ENCODE peak calls at places on chromosomes 7 and 10, in six cellular contexts. One of them, this sample, is unnamed.

GRCh38 chr10:6299234-6299633 is 96.5 kb downstream of the PFKFB3 start:
- DNase-seq in substantia nigra: no peak
- DNase-seq in activated T-cell treated with anti-CD3 and anti-CD28 coated beads, Interleukin-2, amount 50 U/mL, for 24 hours: no peak
- DNase-seq in iris pigment epithelial cell: peak; percentile 6
- DNase-seq in ovary: no peak
- DNase-seq in lower lobe of right lung: no peak
- DNase-seq in this sample: no peak

GRCh38 chr7:151016505-151016904 is 7.8 kb downstream of the ATG9B start:
- DNase-seq in substantia nigra: no peak
- DNase-seq in lower lobe of right lung: no peak
- DNase-seq in ovary: no peak
- DNase-seq in iris pigment epithelial cell: no peak
- DNase-seq in activated T-cell treated with anti-CD3 and anti-CD28 coated beads, Interleukin-2, amount 50 U/mL, for 24 hours: no peak
- DNase-seq in this sample: no peak

GRCh38 chr7:132579260-132579899 is 3.1 kb upstream of the PLXNA4 start:
- DNase-seq in substantia nigra: no peak
- DNase-seq in ovary: no peak
- DNase-seq in iris pigment epithelial cell: no peak
- DNase-seq in lower lobe of right lung: no peak
- DNase-seq in activated T-cell treated with anti-CD3 and anti-CD28 coated beads, Interleukin-2, amount 50 U/mL, for 24 hours: no peak
- DNase-seq in this sample: no peak

GRCh38 chr10:76736392-76736791 is 901.2 kb downstream of the KCNMA1 start:
- DNase-seq in activated T-cell treated with anti-CD3 and anti-CD28 coated beads, Interleukin-2, amount 50 U/mL, for 24 hours: no peak
- DNase-seq in substantia nigra: no peak
- DNase-seq in lower lobe of right lung: no peak
- DNase-seq in ovary: no peak
- DNase-seq in iris pigment epithelial cell: no peak
- DNase-seq in this sample: no peak

GRCh38 chr10:70887804-70888800 is at the start of gene PCBD1:
- DNase-seq in ovary: peak; percentile 74
- DNase-seq in lower lobe of right lung: peak; percentile 85
- DNase-seq in activated T-cell treated with anti-CD3 and anti-CD28 coated beads, Interleukin-2, amount 50 U/mL, for 24 hours: peak; percentile 82
- DNase-seq in substantia nigra: peak; percentile 62
- DNase-seq in iris pigment epithelial cell: peak; percentile 77
- DNase-seq in this sample: peak; percentile 1

GRCh38 chr10:67549390-67549789 is 146.6 kb downstream of the CTNNA3 start:
- DNase-seq in lower lobe of right lung: no peak
- DNase-seq in activated T-cell treated with anti-CD3 and anti-CD28 coated beads, Interleukin-2, amount 50 U/mL, for 24 hours: no peak
- DNase-seq in iris pigment epithelial cell: peak; percentile 92
- DNase-seq in ovary: no peak
- DNase-seq in substantia nigra: no peak
- DNase-seq in this sample: peak; percentile 27

GRCh38 chr7:1646957-1647891 is 22.9 kb upstream of the ELFN1 start:
- DNase-seq in lower lobe of right lung: peak; percentile 37
- DNase-seq in ovary: no peak
- DNase-seq in activated T-cell treated with anti-CD3 and anti-CD28 coated beads, Interleukin-2, amount 50 U/mL, for 24 hours: no peak
- DNase-seq in substantia nigra: no peak
- DNase-seq in iris pigment epithelial cell: no peak
- DNase-seq in this sample: no peak

GRCh38 chr7:122137291-122138077 is 6.6 kb downstream of the AASS start:
- DNase-seq in substantia nigra: no peak
- DNase-seq in ovary: no peak
- DNase-seq in iris pigment epithelial cell: peak; percentile 58
- DNase-seq in lower lobe of right lung: no peak
- DNase-seq in activated T-cell treated with anti-CD3 and anti-CD28 coated beads, Interleukin-2, amount 50 U/mL, for 24 hours: no peak
- DNase-seq in this sample: no peak

GRCh38 chr10:32207544-32207943 is 139.4 kb downstream of the EPC1 start:
- DNase-seq in ovary: no peak
- DNase-seq in lower lobe of right lung: peak; percentile 62
- DNase-seq in iris pigment epithelial cell: peak; percentile 46
- DNase-seq in substantia nigra: no peak
- DNase-seq in activated T-cell treated with anti-CD3 and anti-CD28 coated beads, Interleukin-2, amount 50 U/mL, for 24 hours: peak; percentile 69
- DNase-seq in this sample: no peak

GRCh38 chr10:124035928-124036558 is 57.4 kb downstream of the CHST15 start:
- DNase-seq in lower lobe of right lung: peak; percentile 88
- DNase-seq in ovary: no peak
- DNase-seq in activated T-cell treated with anti-CD3 and anti-CD28 coated beads, Interleukin-2, amount 50 U/mL, for 24 hours: peak; percentile 39
- DNase-seq in iris pigment epithelial cell: no peak
- DNase-seq in substantia nigra: no peak
- DNase-seq in this sample: no peak

GRCh38 chr10:32381165-32381564 is 34.2 kb upstream of the EPC1 start:
- DNase-seq in substantia nigra: no peak
- DNase-seq in activated T-cell treated with anti-CD3 and anti-CD28 coated beads, Interleukin-2, amount 50 U/mL, for 24 hours: no peak
- DNase-seq in iris pigment epithelial cell: no peak
- DNase-seq in lower lobe of right lung: no peak
- DNase-seq in ovary: no peak
- DNase-seq in this sample: no peak

GRCh38 chr10:11170993-11171416 is 153.3 kb downstream of the CELF2 start:
- DNase-seq in lower lobe of right lung: no peak
- DNase-seq in ovary: no peak
- DNase-seq in iris pigment epithelial cell: no peak
- DNase-seq in activated T-cell treated with anti-CD3 and anti-CD28 coated beads, Interleukin-2, amount 50 U/mL, for 24 hours: no peak
- DNase-seq in substantia nigra: no peak
- DNase-seq in this sample: no peak

GRCh38 chr10:104333037-104333727 is 5.1 kb downstream of the ITPRIP start:
- DNase-seq in lower lobe of right lung: no peak
- DNase-seq in activated T-cell treated with anti-CD3 and anti-CD28 coated beads, Interleukin-2, amount 50 U/mL, for 24 hours: peak; percentile 69
- DNase-seq in substantia nigra: no peak
- DNase-seq in ovary: peak; percentile 21
- DNase-seq in iris pigment epithelial cell: peak; percentile 70
- DNase-seq in this sample: no peak

GRCh38 chr10:113858541-113858940 is 4.1 kb downstream of the NHLRC2 start:
- DNase-seq in lower lobe of right lung: no peak
- DNase-seq in ovary: no peak
- DNase-seq in activated T-cell treated with anti-CD3 and anti-CD28 coated beads, Interleukin-2, amount 50 U/mL, for 24 hours: no peak
- DNase-seq in iris pigment epithelial cell: peak; percentile 65
- DNase-seq in substantia nigra: no peak
- DNase-seq in this sample: no peak

GRCh38 chr10:120483006-120483405 is 26.0 kb downstream of the PLPP4 start:
- DNase-seq in iris pigment epithelial cell: no peak
- DNase-seq in ovary: no peak
- DNase-seq in substantia nigra: no peak
- DNase-seq in lower lobe of right lung: no peak
- DNase-seq in activated T-cell treated with anti-CD3 and anti-CD28 coated beads, Interleukin-2, amount 50 U/mL, for 24 hours: no peak
- DNase-seq in this sample: no peak